ENCODE peak calls at places on chromosome 15, in nine cellular contexts. X, H, J, U, Z, I, N, Q and D are unnamed samples.

GRCh38 chr15:38688761-38689160 is 124.1 kb upstream of the RASGRP1 start:
- DNase-seq in X (no peak), H (peak), J (no peak), U (no peak), Z (no peak), I (no peak), N (no peak), Q (no peak), D (no peak)

GRCh38 chr15:45549831-45550230 is 27.3 kb upstream of the SLC30A4 start:
- DNase-seq in X (no peak), H (no peak), J (no peak), U (peak), Z (no peak), I (no peak), N (no peak), Q (no peak), D (no peak)

GRCh38 chr15:56552668-56553067 is 87.7 kb upstream of the MNS1 start:
- DNase-seq in X (no peak), H (no peak), J (no peak), U (no peak), Z (no peak), I (no peak), N (no peak), Q (no peak), D (no peak)

GRCh38 chr15:17026633-17027032 is 3515.0 kb downstream of the GOLGA6L6 start:
- DNase-seq in X (no peak), H (no peak), J (no peak), U (no peak), Z (no peak), I (no peak), N (no peak), Q (no peak), D (no peak)

GRCh38 chr15:39232512-39232911 is 348.4 kb upstream of the THBS1 start:
- DNase-seq in X (no peak), H (no peak), J (no peak), U (peak), Z (no peak), I (no peak), N (no peak), Q (no peak), D (no peak)

GRCh38 chr15:25664761-25665160 is 198.4 kb downstream of the ATP10A start:
- DNase-seq in X (no peak), H (no peak), J (no peak), U (no peak), Z (no peak), I (no peak), N (no peak), Q (no peak), D (no peak)

GRCh38 chr15:39846108-39846507 is 63.5 kb upstream of the FSIP1 start:
- DNase-seq in X (no peak), H (no peak), J (no peak), U (no peak), Z (no peak), I (no peak), N (no peak), Q (no peak), D (no peak)

GRCh38 chr15:74269362-74270035 is 33.4 kb downstream of the CCDC33 start:
- DNase-seq in X (no peak), H (no peak), J (no peak), U (no peak), Z (no peak), I (no peak), N (no peak), Q (no peak), D (no peak)

GRCh38 chr15:41886741-41887140 is 7.1 kb downstream of the SPTBN5 start:
- DNase-seq in X (no peak), H (no peak), J (peak), U (no peak), Z (no peak), I (no peak), N (no peak), Q (no peak), D (no peak)

GRCh38 chr15:80431635-80432034 is 27.5 kb downstream of the ARNT2 start:
- DNase-seq in X (no peak), H (no peak), J (no peak), U (no peak), Z (no peak), I (no peak), N (no peak), Q (no peak), D (no peak)

GRCh38 chr15:32943691-32944090 is 225.9 kb downstream of the GREM1 start:
- DNase-seq in X (no peak), H (no peak), J (no peak), U (no peak), Z (no peak), I (no peak), N (no peak), Q (no peak), D (no peak)

GRCh38 chr15:35000511-35000910 is 12.4 kb upstream of the ZNF770 start:
- DNase-seq in X (no peak), H (no peak), J (no peak), U (peak), Z (no peak), I (peak), N (no peak), Q (peak), D (no peak)

GRCh38 chr15:39180494-39180930 is 400.4 kb upstream of the THBS1 start:
- DNase-seq in X (no peak), H (no peak), J (no peak), U (peak), Z (no peak), I (no peak), N (no peak), Q (no peak), D (no peak)

GRCh38 chr15:50828610-50829206 is 63.2 kb upstream of the SPPL2A start:
- DNase-seq in X (peak), H (no peak), J (peak), U (peak), Z (peak), I (no peak), N (no peak), Q (no peak), D (no peak)

DNA sequence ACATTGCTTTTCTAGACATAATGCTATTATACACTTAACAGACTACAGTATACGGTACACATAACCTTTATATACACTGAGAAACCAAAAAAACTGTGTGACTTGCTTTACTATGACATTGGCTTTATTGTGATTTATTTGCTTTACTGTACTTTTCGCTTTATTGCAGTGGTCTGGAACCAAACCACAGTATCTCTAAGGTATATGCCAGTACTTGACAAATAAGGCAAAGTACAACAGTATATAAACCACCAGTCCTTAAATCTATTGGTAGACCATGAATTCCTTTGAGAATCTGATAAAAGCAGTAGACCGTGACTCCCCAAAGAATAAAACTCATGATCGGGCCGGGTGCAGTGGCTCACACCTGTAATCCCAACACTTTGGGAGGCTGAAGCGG is 50.3 kb downstream of the HERC1 start:
- DNase-seq in X (no peak), H (no peak), J (no peak), U (no peak), Z (no peak), I (no peak), N (no peak), Q (no peak), D (no peak)
- TF ChIP-seq CTCF in X (no peak), H (no peak), J (no peak), U (no peak), Z (no peak), I (no peak), N (no peak), Q (no peak), D (no peak)

GRCh38 chr15:27250223-27250622 is 279.2 kb downstream of the GABRG3 start:
- DNase-seq in X (no peak), H (no peak), J (no peak), U (no peak), Z (no peak), I (no peak), N (no peak), Q (no peak), D (no peak)
- TF ChIP-seq CTCF in X (no peak), H (no peak), J (no peak), U (no peak), Z (no peak), I (no peak), N (no peak), Q (no peak), D (no peak)

GRCh38 chr15:83581381-83581780 is 72.5 kb upstream of the ADAMTSL3 start:
- DNase-seq in X (no peak), H (no peak), J (no peak), U (no peak), Z (no peak), I (no peak), N (no peak), Q (no peak), D (no peak)
- TF ChIP-seq CTCF in X (no peak), H (no peak), J (no peak), U (no peak), Z (no peak), I (no peak), N (no peak), Q (no peak), D (no peak)

GRCh38 chr15:63288778-63289378 is 11.5 kb downstream of the APH1B start:
- DNase-seq in X (no peak), H (peak), J (peak), U (peak), Z (no peak), I (no peak), N (no peak), Q (no peak), D (no peak)

GRCh38 chr15:63292241-63292640 is 14.8 kb downstream of the APH1B start:
- DNase-seq in X (no peak), H (no peak), J (no peak), U (no peak), Z (no peak), I (no peak), N (no peak), Q (no peak), D (no peak)

GRCh38 chr15:63287109-63287508 is 9.7 kb downstream of the APH1B start:
- DNase-seq in X (no peak), H (no peak), J (no peak), U (no peak), Z (no peak), I (no peak), N (no peak), Q (no peak), D (no peak)

GRCh38 chr15:63291507-63291906 is 14.1 kb downstream of the APH1B start:
- DNase-seq in X (no peak), H (no peak), J (no peak), U (peak), Z (no peak), I (no peak), N (no peak), Q (no peak), D (no peak)

DNA sequence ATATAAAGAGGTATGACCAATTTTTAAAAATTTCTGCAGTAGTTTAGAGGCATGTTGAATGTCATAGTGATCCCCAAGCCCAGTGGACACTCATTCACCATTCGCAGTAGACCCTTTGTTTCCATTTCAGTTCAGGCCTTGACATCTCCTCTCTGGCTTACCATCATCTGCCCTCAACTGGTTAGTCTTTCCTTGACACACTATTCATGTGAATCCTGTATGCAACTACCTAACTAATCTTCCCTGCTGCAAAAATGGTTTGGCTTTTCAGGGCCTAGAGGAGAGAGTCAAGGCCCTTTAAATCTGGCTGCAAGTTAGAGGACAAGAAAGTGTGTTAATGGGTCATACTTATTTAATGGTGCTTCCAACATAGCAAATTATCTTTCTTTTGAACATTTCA is 10.9 kb downstream of the APH1B start:
- DNase-seq in X (no peak), H (no peak), J (no peak), U (no peak), Z (no peak), I (no peak), N (no peak), Q (no peak), D (no peak)
- TF ChIP-seq CTCF in X (no peak), H (no peak), J (no peak), U (no peak), Z (no peak), I (no peak), N (no peak), Q (no peak), D (no peak)

GRCh38 chr15:66883322-66883911 is 181.4 kb downstream of the SMAD6 start:
- DNase-seq in X (peak), H (no peak), J (peak), U (peak), Z (peak), I (peak), N (peak), Q (peak), D (peak)
- TF ChIP-seq CTCF in X (no peak), H (no peak), J (no peak), U (no peak), Z (no peak), I (no peak), N (no peak), Q (no peak), D (no peak)